ENCODE peak calls at places on chromosome 20, in four cellular contexts. K is A549, T is HepG2, D is K562. I is an unnamed sample.

GRCh38 chr20:15976047-15976731 is 597.1 kb downstream of the KIF16B start:
- DNase-seq in D (no peak), K (no peak), T (no peak), I (no peak)

GRCh38 chr20:37396520-37397075 is 50.7 kb downstream of the SRC start:
- DNase-seq in T (no peak), K (no peak), D (peak), I (no peak)

GRCh38 chr20:48374986-48375715 is 452.6 kb downstream of the PREX1 start:
- DNase-seq in D (no peak), T (no peak), K (no peak), I (no peak)

GRCh38 chr20:33038243-33038642 is 6.8 kb downstream of the BPIFB6 start:
- DNase-seq in T (no peak), D (no peak), K (no peak), I (no peak)

GRCh38 chr20:57440678-57441509 is 49.7 kb downstream of the RBM38 start:
- DNase-seq in K (peak), T (no peak), D (no peak), I (peak)

GRCh38 chr20:25148181-25148981 is 47.1 kb upstream of the ENTPD6 start:
- DNase-seq in T (no peak), D (no peak), K (no peak), I (peak)

GRCh38 chr20:35617397-35618031 is 1.9 kb downstream of the SPAG4 start:
- DNase-seq in K (peak), T (peak), D (peak), I (peak)

GRCh38 chr20:3276400-3277015 is 37.5 kb upstream of the SLC4A11 start:
- DNase-seq in K (peak), T (peak), D (peak), I (peak)

GRCh38 chr20:50360218-50360672 is 149.9 kb upstream of the PTPN1 start:
- DNase-seq in D (no peak), K (no peak), T (no peak), I (no peak)

GRCh38 chr20:13325033-13325432 is 104.0 kb downstream of the ISM1 start:
- DNase-seq in T (peak), K (peak), D (peak), I (peak)
- TF ChIP-seq MAZ in T (peak), K (no peak), D (peak), I (peak)

GRCh38 chr20:44596010-44596409 is 13.6 kb downstream of the PKIG start:
- DNase-seq in K (peak), T (no peak), D (no peak), I (no peak)

GRCh38 chr20:44596876-44597275 is 14.5 kb downstream of the PKIG start:
- DNase-seq in T (no peak), D (no peak), K (no peak), I (no peak)

GRCh38 chr20:44592366-44592765 is 10.0 kb downstream of the PKIG start:
- DNase-seq in K (no peak), T (no peak), D (no peak), I (no peak)

GRCh38 chr20:44593721-44594120 is 11.3 kb downstream of the PKIG start:
- DNase-seq in K (no peak), D (no peak), T (no peak), I (no peak)

GRCh38 chr20:44594730-44595129 is 12.4 kb downstream of the PKIG start:
- DNase-seq in K (peak), D (no peak), T (no peak), I (peak)
- TF ChIP-seq MAZ in K (no peak), D (no peak), T (no peak), I (no peak)

GRCh38 chr20:63367446-63368055 is 6.4 kb upstream of the CHRNA4 start:
- DNase-seq in D (no peak), K (no peak), T (peak), I (no peak)

GRCh38 chr20:63365601-63366509 is 4.7 kb upstream of the CHRNA4 start:
- DNase-seq in K (no peak), D (no peak), T (no peak), I (no peak)

GRCh38 chr20:63368151-63368550 is 7.0 kb upstream of the CHRNA4 start:
- DNase-seq in K (no peak), T (no peak), D (no peak), I (no peak)

GRCh38 chr20:63364801-63365585 is 3.8 kb upstream of the CHRNA4 start:
- DNase-seq in T (no peak), D (no peak), K (no peak), I (no peak)

DNA sequence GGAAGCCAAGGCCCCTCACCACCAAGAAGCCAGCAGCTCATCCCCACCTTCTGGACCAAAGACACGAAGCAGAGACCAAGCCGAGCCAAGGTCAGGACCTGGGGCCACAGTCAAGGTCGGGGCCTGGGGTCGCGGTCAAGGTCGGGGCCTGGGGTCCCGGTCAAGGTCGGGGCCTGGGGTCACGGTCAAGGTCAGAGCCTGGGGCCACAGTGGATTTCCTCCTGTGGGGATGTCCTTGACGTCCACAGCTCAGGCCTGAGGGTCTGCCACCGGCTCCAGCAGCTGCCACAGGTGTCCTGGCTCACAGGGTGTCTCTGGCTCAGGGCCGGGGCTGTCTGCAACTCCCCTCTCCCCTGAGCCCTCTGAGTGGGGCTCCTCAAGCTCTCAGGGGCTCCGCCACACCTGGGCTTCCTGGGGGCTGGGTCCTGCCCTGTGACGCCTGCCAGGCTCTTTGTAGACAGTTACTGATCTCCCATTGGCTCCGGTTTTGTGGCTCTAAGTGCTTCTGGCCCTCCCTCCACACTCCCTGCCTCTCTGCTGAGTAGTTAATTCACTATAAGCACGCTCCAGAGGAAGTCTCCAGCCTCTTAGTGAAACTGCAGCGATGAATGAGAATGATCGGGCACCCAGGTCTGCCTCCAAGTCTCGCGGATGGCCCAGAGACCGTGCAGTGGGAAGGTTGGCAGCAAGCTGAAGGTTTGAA is 5.7 kb upstream of the CHRNA4 start:
- DNase-seq in K (no peak), T (no peak), D (no peak), I (no peak)
- TF ChIP-seq MAZ in K (no peak), T (no peak), D (no peak), I (no peak)

GRCh38 chr20:1813101-1813529 is 82.1 kb upstream of the SIRPA start:
- DNase-seq in D (no peak), K (peak), T (peak), I (peak)
- TF ChIP-seq MAZ in D (no peak), K (no peak), T (no peak), I (no peak)

DNA sequence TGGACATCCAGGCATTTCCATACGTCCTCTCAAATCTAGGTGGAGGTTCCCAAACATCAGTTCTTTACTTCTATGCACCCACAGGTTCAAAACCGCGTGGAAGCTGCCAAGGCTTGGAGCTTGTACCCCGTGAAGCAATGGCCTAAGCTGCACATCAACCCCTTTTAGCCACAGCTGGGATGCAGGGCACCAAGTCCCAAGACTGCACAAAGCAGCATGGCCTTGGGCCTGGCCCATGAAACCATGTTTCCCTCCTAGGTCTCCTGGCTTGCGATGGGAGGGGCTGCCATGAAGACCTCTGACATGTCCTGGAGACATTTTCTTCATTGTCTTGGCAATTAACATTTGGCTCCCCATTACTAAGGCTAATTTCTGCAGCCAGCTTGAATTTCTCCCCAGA is 88.9 kb upstream of the CBLN4 start:
- DNase-seq in T (no peak), K (no peak), D (no peak), I (no peak)
- TF ChIP-seq MAZ in T (no peak), K (no peak), D (no peak), I (no peak)

DNA sequence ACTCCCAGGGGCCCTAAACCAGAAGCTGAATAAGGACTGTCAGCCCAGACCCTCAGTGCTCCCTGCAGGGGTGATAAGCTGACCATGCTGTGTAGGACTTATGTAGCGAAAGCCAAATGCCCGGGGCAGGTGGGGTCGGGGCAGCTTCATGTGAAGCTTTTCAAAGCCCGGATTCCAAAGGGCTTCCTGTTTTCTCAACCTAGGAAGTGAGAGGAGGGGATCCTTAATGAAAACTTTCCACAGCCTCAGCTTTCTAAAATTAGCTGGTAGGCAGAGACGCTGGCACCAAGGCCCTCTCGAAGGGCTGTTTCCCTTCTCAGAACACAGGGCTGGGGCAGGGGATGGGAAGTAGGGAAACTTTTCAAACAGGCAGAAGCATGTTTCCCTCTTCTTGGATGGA is 149.0 kb downstream of the NFATC2 start:
- DNase-seq in D (no peak), K (no peak), T (no peak), I (no peak)
- TF ChIP-seq MAZ in D (no peak), K (no peak), T (no peak), I (no peak)

GRCh38 chr20:11509776-11510175 is 407.9 kb upstream of the BTBD3 start:
- DNase-seq in D (no peak), T (no peak), K (no peak), I (no peak)
- TF ChIP-seq MAZ in D (no peak), T (no peak), K (no peak), I (no peak)

GRCh38 chr20:19802492-19803158 is 44.6 kb downstream of the RIN2 start:
- DNase-seq in D (no peak), K (peak), T (peak), I (peak)
- TF ChIP-seq MAZ in D (no peak), K (no peak), T (no peak), I (no peak)

I was measured in IMR-90.